ENCODE peak calls at places on chromosomes 1 and 21, in nine cellular contexts. One of them, this sample, is unnamed.
A peak's percentile ranks its signal among the peaks of the same experiment; 100 is the strongest.

GRCh38 chr1:19250629-19251304 is 557 bp downstream of the EMC1 start:
- DNase-seq in GM06990: no peak
- DNase-seq in AG10803: no peak
- DNase-seq in Peyer's patch: no peak
- DNase-seq in GM12864: no peak
- DNase-seq in heart right ventricle: no peak
- DNase-seq in upper lobe of right lung: no peak
- DNase-seq in uterus: no peak
- DNase-seq in GM12865: no peak
- DNase-seq in this sample: no peak

GRCh38 chr1:115426271-115426771 is 88.3 kb upstream of the NGF start:
- DNase-seq in GM06990: no peak
- DNase-seq in AG10803: peak; percentile 99
- DNase-seq in Peyer's patch: no peak
- DNase-seq in GM12864: no peak
- DNase-seq in heart right ventricle: peak; percentile 87
- DNase-seq in upper lobe of right lung: no peak
- DNase-seq in uterus: no peak
- DNase-seq in GM12865: no peak
- DNase-seq in this sample: peak; percentile 90

GRCh38 chr21:41589131-41589530 is 81.2 kb upstream of the TMPRSS2 start:
- DNase-seq in GM06990: no peak
- DNase-seq in AG10803: no peak
- DNase-seq in Peyer's patch: peak; percentile 26
- DNase-seq in GM12864: no peak
- DNase-seq in heart right ventricle: no peak
- DNase-seq in upper lobe of right lung: no peak
- DNase-seq in uterus: no peak
- DNase-seq in GM12865: no peak
- DNase-seq in this sample: no peak

GRCh38 chr1:27563407-27564263 is 40.3 kb downstream of the AHDC1 start:
- DNase-seq in GM06990: no peak
- DNase-seq in AG10803: peak; percentile 54
- DNase-seq in Peyer's patch: peak; percentile 80
- DNase-seq in GM12864: no peak
- DNase-seq in heart right ventricle: peak; percentile 66
- DNase-seq in upper lobe of right lung: peak; percentile 80
- DNase-seq in uterus: peak; percentile 74
- DNase-seq in GM12865: no peak
- DNase-seq in this sample: peak; percentile 57

GRCh38 chr21:31873696-31874599 is 1.1 kb downstream of the HUNK start:
- DNase-seq in GM06990: peak; percentile 22
- DNase-seq in AG10803: peak; percentile 39
- DNase-seq in Peyer's patch: peak; percentile 73
- DNase-seq in GM12864: no peak
- DNase-seq in heart right ventricle: no peak
- DNase-seq in upper lobe of right lung: peak; percentile 81
- DNase-seq in uterus: peak; percentile 53
- DNase-seq in GM12865: peak; percentile 11
- DNase-seq in this sample: no peak

GRCh38 chr21:35963920-35964451 is 96.3 kb downstream of the SETD4 start:
- DNase-seq in GM06990: no peak
- DNase-seq in AG10803: peak; percentile 72
- DNase-seq in Peyer's patch: no peak
- DNase-seq in GM12864: no peak
- DNase-seq in heart right ventricle: no peak
- DNase-seq in upper lobe of right lung: no peak
- DNase-seq in uterus: no peak
- DNase-seq in GM12865: no peak
- DNase-seq in this sample: no peak

GRCh38 chr1:209659909-209660308 is 7.7 kb upstream of the LAMB3 start:
- DNase-seq in GM06990: peak; percentile 14
- DNase-seq in AG10803: peak; percentile 20
- DNase-seq in Peyer's patch: no peak
- DNase-seq in GM12864: no peak
- DNase-seq in heart right ventricle: no peak
- DNase-seq in upper lobe of right lung: no peak
- DNase-seq in uterus: no peak
- DNase-seq in GM12865: peak; percentile 57
- DNase-seq in this sample: no peak

GRCh38 chr1:204326891-204327290 is 32.8 kb downstream of the PLEKHA6 start:
- DNase-seq in GM06990: no peak
- DNase-seq in AG10803: no peak
- DNase-seq in Peyer's patch: no peak
- DNase-seq in GM12864: no peak
- DNase-seq in heart right ventricle: no peak
- DNase-seq in upper lobe of right lung: no peak
- DNase-seq in uterus: no peak
- DNase-seq in GM12865: no peak
- DNase-seq in this sample: no peak

GRCh38 chr1:234555390-234556112 is 54.4 kb downstream of the IRF2BP2 start:
- DNase-seq in GM06990: no peak
- DNase-seq in AG10803: no peak
- DNase-seq in Peyer's patch: no peak
- DNase-seq in GM12864: no peak
- DNase-seq in heart right ventricle: no peak
- DNase-seq in upper lobe of right lung: no peak
- DNase-seq in uterus: no peak
- DNase-seq in GM12865: no peak
- DNase-seq in this sample: no peak

GRCh38 chr1:59569198-59569597 is 245.6 kb upstream of the HOOK1 start:
- DNase-seq in GM06990: no peak
- DNase-seq in AG10803: peak; percentile 30
- DNase-seq in Peyer's patch: no peak
- DNase-seq in GM12864: no peak
- DNase-seq in heart right ventricle: no peak
- DNase-seq in upper lobe of right lung: no peak
- DNase-seq in uterus: no peak
- DNase-seq in GM12865: no peak
- DNase-seq in this sample: no peak

GRCh38 chr1:160942926-160943325 is 11.7 kb downstream of the ITLN2 start:
- DNase-seq in GM06990: no peak
- DNase-seq in AG10803: no peak
- DNase-seq in Peyer's patch: no peak
- DNase-seq in GM12864: no peak
- DNase-seq in heart right ventricle: no peak
- DNase-seq in upper lobe of right lung: no peak
- DNase-seq in uterus: no peak
- DNase-seq in GM12865: no peak
- DNase-seq in this sample: no peak

GRCh38 chr1:175555266-175555665 is 188.1 kb downstream of the TNR start:
- DNase-seq in GM06990: no peak
- DNase-seq in AG10803: no peak
- DNase-seq in Peyer's patch: no peak
- DNase-seq in GM12864: no peak
- DNase-seq in heart right ventricle: no peak
- DNase-seq in upper lobe of right lung: no peak
- DNase-seq in uterus: no peak
- DNase-seq in GM12865: no peak
- DNase-seq in this sample: no peak

GRCh38 chr1:246724725-246725095 is 501 bp downstream of the SCCPDH start:
- DNase-seq in GM06990: no peak
- DNase-seq in AG10803: peak; percentile 31
- DNase-seq in Peyer's patch: no peak
- DNase-seq in GM12864: no peak
- DNase-seq in heart right ventricle: no peak
- DNase-seq in upper lobe of right lung: no peak
- DNase-seq in uterus: peak; percentile 15
- DNase-seq in GM12865: peak; percentile 19
- DNase-seq in this sample: peak; percentile 49

GRCh38 chr21:41121785-41122415 is 46.1 kb upstream of the BACE2 start:
- DNase-seq in GM06990: peak; percentile 12
- DNase-seq in AG10803: peak; percentile 76
- DNase-seq in Peyer's patch: peak; percentile 92
- DNase-seq in GM12864: peak; percentile 21
- DNase-seq in heart right ventricle: peak; percentile 84
- DNase-seq in upper lobe of right lung: peak; percentile 83
- DNase-seq in uterus: peak; percentile 77
- DNase-seq in GM12865: peak; percentile 75
- DNase-seq in this sample: peak; percentile 81

GRCh38 chr21:26099610-26100219 is 70.9 kb downstream of the APP start:
- DNase-seq in GM06990: no peak
- DNase-seq in AG10803: peak; percentile 86
- DNase-seq in Peyer's patch: no peak
- DNase-seq in GM12864: no peak
- DNase-seq in heart right ventricle: no peak
- DNase-seq in upper lobe of right lung: no peak
- DNase-seq in uterus: no peak
- DNase-seq in GM12865: no peak
- DNase-seq in this sample: peak; percentile 85

GRCh38 chr1:247110627-247111258 is 6.6 kb upstream of the ZNF669 start:
- DNase-seq in GM06990: no peak
- DNase-seq in AG10803: peak; percentile 13
- DNase-seq in Peyer's patch: no peak
- DNase-seq in GM12864: no peak
- DNase-seq in heart right ventricle: no peak
- DNase-seq in upper lobe of right lung: no peak
- DNase-seq in uterus: no peak
- DNase-seq in GM12865: no peak
- DNase-seq in this sample: no peak

GRCh38 chr1:202016717-202017384 is 6.5 kb downstream of the ELF3 start:
- DNase-seq in GM06990: no peak
- DNase-seq in AG10803: no peak
- DNase-seq in Peyer's patch: no peak
- DNase-seq in GM12864: no peak
- DNase-seq in heart right ventricle: no peak
- DNase-seq in upper lobe of right lung: no peak
- DNase-seq in uterus: no peak
- DNase-seq in GM12865: no peak
- DNase-seq in this sample: no peak
- H3K4me3 ChIP-seq in GM06990: no peak overlapping the region
- H3K4me3 ChIP-seq in AG10803: no peak overlapping the region
- H3K4me3 ChIP-seq in Peyer's patch: peak overlapping the region; percentile 67
- H3K4me3 ChIP-seq in GM12864: no peak overlapping the region
- H3K4me3 ChIP-seq in heart right ventricle: no peak overlapping the region
- H3K4me3 ChIP-seq in upper lobe of right lung: no peak overlapping the region
- H3K4me3 ChIP-seq in uterus: no peak overlapping the region
- H3K4me3 ChIP-seq in GM12865: no peak overlapping the region
- H3K4me3 ChIP-seq in this sample: no peak overlapping the region

DNA sequence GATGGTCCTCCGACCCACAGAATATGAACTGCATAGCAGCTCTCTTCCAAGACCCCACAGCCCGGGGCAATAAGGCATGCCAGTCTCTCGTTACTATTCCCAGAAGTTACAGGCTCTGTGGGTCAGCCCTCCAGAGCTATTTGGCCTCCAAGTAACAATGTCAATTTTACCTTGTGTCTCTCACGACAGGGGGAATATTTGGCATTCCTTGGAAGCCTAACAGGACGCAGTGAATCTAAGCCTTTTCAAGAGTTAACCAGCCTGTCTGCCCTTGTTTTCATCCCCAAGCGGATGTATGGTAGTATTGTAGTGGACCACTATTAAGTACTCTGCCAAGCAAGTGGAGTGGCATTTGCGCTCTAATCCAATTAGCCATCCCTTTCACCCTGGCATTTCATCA is 24.4 kb upstream of the GNG4 start:
- DNase-seq in GM06990: no peak
- DNase-seq in AG10803: no peak
- DNase-seq in Peyer's patch: no peak
- DNase-seq in GM12864: no peak
- DNase-seq in heart right ventricle: no peak
- DNase-seq in upper lobe of right lung: no peak
- DNase-seq in uterus: no peak
- DNase-seq in GM12865: no peak
- DNase-seq in this sample: no peak
- TF ChIP-seq CTCF in GM06990: no peak
- TF ChIP-seq CTCF in AG10803: no peak
- TF ChIP-seq CTCF in Peyer's patch: no peak
- TF ChIP-seq CTCF in GM12864: no peak
- TF ChIP-seq CTCF in heart right ventricle: no peak
- TF ChIP-seq CTCF in upper lobe of right lung: no peak
- TF ChIP-seq CTCF in uterus: no peak
- TF ChIP-seq CTCF in GM12865: no peak
- TF ChIP-seq CTCF in this sample: no peak

GRCh38 chr1:7403265-7404045 is 367.6 kb upstream of the VAMP3 start:
- DNase-seq in GM06990: peak; percentile 81
- DNase-seq in AG10803: no peak
- DNase-seq in Peyer's patch: no peak
- DNase-seq in GM12864: peak; percentile 24
- DNase-seq in heart right ventricle: peak; percentile 2
- DNase-seq in upper lobe of right lung: no peak
- DNase-seq in uterus: no peak
- DNase-seq in GM12865: peak; percentile 85
- DNase-seq in this sample: no peak
- H3K4me3 ChIP-seq in GM06990: peak overlapping the region; percentile 48
- H3K4me3 ChIP-seq in AG10803: no peak overlapping the region
- H3K4me3 ChIP-seq in Peyer's patch: no peak overlapping the region
- H3K4me3 ChIP-seq in GM12864: no peak overlapping the region
- H3K4me3 ChIP-seq in heart right ventricle: no peak overlapping the region
- H3K4me3 ChIP-seq in upper lobe of right lung: no peak overlapping the region
- H3K4me3 ChIP-seq in uterus: no peak overlapping the region
- H3K4me3 ChIP-seq in GM12865: peak overlapping the region; percentile 29
- H3K4me3 ChIP-seq in this sample: no peak overlapping the region

GRCh38 chr1:216563096-216563495 is 139.8 kb upstream of the USH2A start:
- DNase-seq in GM06990: no peak
- DNase-seq in AG10803: no peak
- DNase-seq in Peyer's patch: no peak
- DNase-seq in GM12864: no peak
- DNase-seq in heart right ventricle: no peak
- DNase-seq in upper lobe of right lung: no peak
- DNase-seq in uterus: no peak
- DNase-seq in GM12865: no peak
- DNase-seq in this sample: no peak

GRCh38 chr1:216566809-216567208 is 143.6 kb upstream of the USH2A start:
- DNase-seq in GM06990: no peak
- DNase-seq in AG10803: peak; percentile 4
- DNase-seq in Peyer's patch: no peak
- DNase-seq in GM12864: no peak
- DNase-seq in heart right ventricle: no peak
- DNase-seq in upper lobe of right lung: no peak
- DNase-seq in uterus: no peak
- DNase-seq in GM12865: peak; percentile 18
- DNase-seq in this sample: peak; percentile 32

GRCh38 chr1:216560527-216560926 is 137.3 kb upstream of the USH2A start:
- DNase-seq in GM06990: no peak
- DNase-seq in AG10803: no peak
- DNase-seq in Peyer's patch: no peak
- DNase-seq in GM12864: no peak
- DNase-seq in heart right ventricle: no peak
- DNase-seq in upper lobe of right lung: no peak
- DNase-seq in uterus: no peak
- DNase-seq in GM12865: no peak
- DNase-seq in this sample: no peak

GRCh38 chr1:216559359-216559758 is 136.1 kb upstream of the USH2A start:
- DNase-seq in GM06990: no peak
- DNase-seq in AG10803: no peak
- DNase-seq in Peyer's patch: no peak
- DNase-seq in GM12864: no peak
- DNase-seq in heart right ventricle: no peak
- DNase-seq in upper lobe of right lung: no peak
- DNase-seq in uterus: no peak
- DNase-seq in GM12865: no peak
- DNase-seq in this sample: no peak

DNA sequence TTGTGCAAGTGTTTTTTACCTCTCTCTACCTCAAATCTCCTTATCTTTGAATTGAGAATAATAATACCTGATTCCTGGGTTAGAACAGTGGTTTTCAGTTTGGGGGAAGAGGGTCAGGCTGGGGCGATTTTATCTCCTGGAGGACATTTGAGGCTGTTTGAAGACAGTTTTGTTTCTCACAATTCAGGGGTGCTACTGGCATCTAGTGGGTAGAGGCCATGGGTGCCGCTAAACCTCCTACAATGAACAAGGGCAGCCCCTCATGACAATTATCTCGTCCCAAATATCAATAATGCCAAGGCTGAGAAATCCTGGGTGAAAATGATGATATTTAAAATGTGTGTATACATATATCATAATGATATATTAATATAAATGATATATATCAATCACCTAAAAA is 139.1 kb upstream of the USH2A start:
- DNase-seq in GM06990: no peak
- DNase-seq in AG10803: no peak
- DNase-seq in Peyer's patch: no peak
- DNase-seq in GM12864: no peak
- DNase-seq in heart right ventricle: no peak
- DNase-seq in upper lobe of right lung: no peak
- DNase-seq in uterus: no peak
- DNase-seq in GM12865: peak; percentile 5
- DNase-seq in this sample: no peak
- TF ChIP-seq CTCF in GM06990: peak; percentile 25
- TF ChIP-seq CTCF in AG10803: peak; percentile 5
- TF ChIP-seq CTCF in Peyer's patch: no peak
- TF ChIP-seq CTCF in GM12864: peak; percentile 23
- TF ChIP-seq CTCF in heart right ventricle: no peak
- TF ChIP-seq CTCF in upper lobe of right lung: no peak
- TF ChIP-seq CTCF in uterus: no peak
- TF ChIP-seq CTCF in GM12865: peak; percentile 18
- TF ChIP-seq CTCF in this sample: no peak

This sample was measured in fibroblast of the aortic adventitia.